ENCODE peak calls at places on chromosomes 13 and 19, in seven cellular contexts. One of them, this sample, is unnamed.

GRCh38 chr13:66323695-66324094 is 906.4 kb downstream of the PCDH9 start:
- DNase-seq in activated naive CD4-positive, alpha-beta T cell: no peak
- DNase-seq in uterus: no peak
- DNase-seq in HT1080: no peak
- DNase-seq in HFFc6: no peak
- DNase-seq in RWPE1: no peak
- DNase-seq in posterior cingulate gyrus: no peak
- DNase-seq in this sample: no peak

GRCh38 chr19:10604460-10604980 is 17.4 kb upstream of the AP1M2 start:
- DNase-seq in activated naive CD4-positive, alpha-beta T cell: no peak
- DNase-seq in uterus: no peak
- DNase-seq in HT1080: no peak
- DNase-seq in HFFc6: peak; percentile 10
- DNase-seq in RWPE1: no peak
- DNase-seq in posterior cingulate gyrus: no peak
- DNase-seq in this sample: no peak

GRCh38 chr13:73189365-73189764 is 130.6 kb downstream of the KLF5 start:
- DNase-seq in activated naive CD4-positive, alpha-beta T cell: no peak
- DNase-seq in uterus: no peak
- DNase-seq in HT1080: no peak
- DNase-seq in HFFc6: no peak
- DNase-seq in RWPE1: no peak
- DNase-seq in posterior cingulate gyrus: no peak
- DNase-seq in this sample: no peak

GRCh38 chr19:2041436-2041685 is 9.7 kb downstream of the MKNK2 start:
- DNase-seq in activated naive CD4-positive, alpha-beta T cell: no peak
- DNase-seq in uterus: no peak
- DNase-seq in HT1080: no peak
- DNase-seq in HFFc6: no peak
- DNase-seq in RWPE1: no peak
- DNase-seq in posterior cingulate gyrus: no peak
- DNase-seq in this sample: no peak

GRCh38 chr13:50693755-50694154 is 149.7 kb downstream of the DLEU7 start:
- DNase-seq in activated naive CD4-positive, alpha-beta T cell: no peak
- DNase-seq in uterus: no peak
- DNase-seq in HT1080: peak; percentile 38
- DNase-seq in HFFc6: no peak
- DNase-seq in RWPE1: no peak
- DNase-seq in posterior cingulate gyrus: no peak
- DNase-seq in this sample: no peak

GRCh38 chr19:3404324-3405260 is 38.2 kb downstream of the NFIC start:
- DNase-seq in activated naive CD4-positive, alpha-beta T cell: no peak
- DNase-seq in uterus: peak; percentile 91
- DNase-seq in HT1080: no peak
- DNase-seq in HFFc6: peak; percentile 88
- DNase-seq in RWPE1: no peak
- DNase-seq in posterior cingulate gyrus: peak; percentile 93
- DNase-seq in this sample: no peak

GRCh38 chr13:67515895-67516294 is 285.8 kb upstream of the PCDH9 start:
- DNase-seq in activated naive CD4-positive, alpha-beta T cell: no peak
- DNase-seq in uterus: no peak
- DNase-seq in HT1080: peak; percentile 58
- DNase-seq in HFFc6: no peak
- DNase-seq in RWPE1: peak; percentile 28
- DNase-seq in posterior cingulate gyrus: no peak
- DNase-seq in this sample: no peak

GRCh38 chr13:107233541-107233940 is 665.6 kb upstream of the ARGLU1 start:
- DNase-seq in activated naive CD4-positive, alpha-beta T cell: no peak
- DNase-seq in uterus: no peak
- DNase-seq in HT1080: no peak
- DNase-seq in HFFc6: no peak
- DNase-seq in RWPE1: no peak
- DNase-seq in posterior cingulate gyrus: no peak
- DNase-seq in this sample: no peak

GRCh38 chr19:37999309-38000213 is 92.6 kb downstream of the SIPA1L3 start:
- DNase-seq in activated naive CD4-positive, alpha-beta T cell: no peak
- DNase-seq in uterus: no peak
- DNase-seq in HT1080: peak; percentile 99
- DNase-seq in HFFc6: peak; percentile 98
- DNase-seq in RWPE1: peak; percentile 74
- DNase-seq in posterior cingulate gyrus: peak; percentile 50
- DNase-seq in this sample: no peak

GRCh38 chr13:48942131-48942530 is 33.6 kb upstream of the FNDC3A start:
- DNase-seq in activated naive CD4-positive, alpha-beta T cell: no peak
- DNase-seq in uterus: no peak
- DNase-seq in HT1080: peak; percentile 49
- DNase-seq in HFFc6: peak; percentile 48
- DNase-seq in RWPE1: peak; percentile 33
- DNase-seq in posterior cingulate gyrus: no peak
- DNase-seq in this sample: no peak

GRCh38 chr19:48741222-48741999 is 1.0 kb upstream of the RASIP1 start:
- DNase-seq in activated naive CD4-positive, alpha-beta T cell: no peak
- DNase-seq in uterus: no peak
- DNase-seq in HT1080: no peak
- DNase-seq in HFFc6: no peak
- DNase-seq in RWPE1: peak; percentile 84
- DNase-seq in posterior cingulate gyrus: no peak
- DNase-seq in this sample: no peak

GRCh38 chr13:51589793-51590192 is 5.5 kb downstream of the WDFY2 start:
- DNase-seq in activated naive CD4-positive, alpha-beta T cell: no peak
- DNase-seq in uterus: no peak
- DNase-seq in HT1080: no peak
- DNase-seq in HFFc6: no peak
- DNase-seq in RWPE1: no peak
- DNase-seq in posterior cingulate gyrus: no peak
- DNase-seq in this sample: no peak

GRCh38 chr19:10719466-10719961 is 1.6 kb downstream of the DNM2 start:
- DNase-seq in activated naive CD4-positive, alpha-beta T cell: no peak
- DNase-seq in uterus: no peak
- DNase-seq in HT1080: no peak
- DNase-seq in HFFc6: no peak
- DNase-seq in RWPE1: no peak
- DNase-seq in posterior cingulate gyrus: no peak
- DNase-seq in this sample: no peak

GRCh38 chr13:94462670-94463069 is 16.8 kb downstream of the DCT start:
- DNase-seq in activated naive CD4-positive, alpha-beta T cell: no peak
- DNase-seq in uterus: no peak
- DNase-seq in HT1080: no peak
- DNase-seq in HFFc6: no peak
- DNase-seq in RWPE1: no peak
- DNase-seq in posterior cingulate gyrus: no peak
- DNase-seq in this sample: no peak

GRCh38 chr13:113272791-113273190 is 24.2 kb upstream of the LAMP1 start:
- DNase-seq in activated naive CD4-positive, alpha-beta T cell: no peak
- DNase-seq in uterus: no peak
- DNase-seq in HT1080: no peak
- DNase-seq in HFFc6: no peak
- DNase-seq in RWPE1: no peak
- DNase-seq in posterior cingulate gyrus: no peak
- DNase-seq in this sample: no peak

GRCh38 chr13:50783066-50783465 is 60.4 kb downstream of the DLEU7 start:
- DNase-seq in activated naive CD4-positive, alpha-beta T cell: no peak
- DNase-seq in uterus: no peak
- DNase-seq in HT1080: no peak
- DNase-seq in HFFc6: no peak
- DNase-seq in RWPE1: no peak
- DNase-seq in posterior cingulate gyrus: no peak
- DNase-seq in this sample: no peak

GRCh38 chr13:95624020-95624419 is 20.5 kb downstream of the DZIP1 start:
- DNase-seq in activated naive CD4-positive, alpha-beta T cell: no peak
- DNase-seq in uterus: no peak
- DNase-seq in HT1080: peak; percentile 34
- DNase-seq in HFFc6: peak; percentile 40
- DNase-seq in RWPE1: peak; percentile 42
- DNase-seq in posterior cingulate gyrus: no peak
- DNase-seq in this sample: peak; percentile 20

GRCh38 chr19:35509018-35509652 is 4.3 kb downstream of the DMKN start:
- DNase-seq in activated naive CD4-positive, alpha-beta T cell: no peak
- DNase-seq in uterus: peak; percentile 29
- DNase-seq in HT1080: peak; percentile 36
- DNase-seq in HFFc6: no peak
- DNase-seq in RWPE1: peak; percentile 82
- DNase-seq in posterior cingulate gyrus: peak; percentile 85
- DNase-seq in this sample: peak; percentile 43

GRCh38 chr19:34096020-34096915 is 76.0 kb upstream of the LSM14A start:
- DNase-seq in activated naive CD4-positive, alpha-beta T cell: no peak
- DNase-seq in uterus: no peak
- DNase-seq in HT1080: peak; percentile 50
- DNase-seq in HFFc6: peak; percentile 43
- DNase-seq in RWPE1: peak; percentile 41
- DNase-seq in posterior cingulate gyrus: no peak
- DNase-seq in this sample: peak; percentile 37

GRCh38 chr19:47707135-47707925 is 5.9 kb upstream of the EHD2 start:
- DNase-seq in activated naive CD4-positive, alpha-beta T cell: peak; percentile 48
- DNase-seq in uterus: peak; percentile 73
- DNase-seq in HT1080: peak; percentile 71
- DNase-seq in HFFc6: peak; percentile 54
- DNase-seq in RWPE1: peak; percentile 60
- DNase-seq in posterior cingulate gyrus: peak; percentile 93
- DNase-seq in this sample: peak; percentile 62

GRCh38 chr13:26538363-26539317 is 18.8 kb upstream of the WASF3 start:
- DNase-seq in activated naive CD4-positive, alpha-beta T cell: no peak
- DNase-seq in uterus: no peak
- DNase-seq in HT1080: no peak
- DNase-seq in HFFc6: no peak
- DNase-seq in RWPE1: no peak
- DNase-seq in posterior cingulate gyrus: no peak
- DNase-seq in this sample: no peak

GRCh38 chr19:29289020-29289419 is 76.1 kb upstream of the UQCRFS1 start:
- DNase-seq in activated naive CD4-positive, alpha-beta T cell: no peak
- DNase-seq in uterus: no peak
- DNase-seq in HT1080: no peak
- DNase-seq in HFFc6: no peak
- DNase-seq in RWPE1: no peak
- DNase-seq in posterior cingulate gyrus: no peak
- DNase-seq in this sample: no peak

GRCh38 chr19:50720921-50721291 is 1.3 kb upstream of the SHANK1 start:
- DNase-seq in activated naive CD4-positive, alpha-beta T cell: no peak
- DNase-seq in uterus: no peak
- DNase-seq in HT1080: peak; percentile 66
- DNase-seq in HFFc6: peak; percentile 94
- DNase-seq in RWPE1: no peak
- DNase-seq in posterior cingulate gyrus: peak; percentile 86
- DNase-seq in this sample: no peak

GRCh38 chr19:39557791-39558622 is 18.0 kb upstream of the EID2 start:
- DNase-seq in activated naive CD4-positive, alpha-beta T cell: no peak
- DNase-seq in uterus: no peak
- DNase-seq in HT1080: peak; percentile 39
- DNase-seq in HFFc6: no peak
- DNase-seq in RWPE1: no peak
- DNase-seq in posterior cingulate gyrus: no peak
- DNase-seq in this sample: peak; percentile 66

GRCh38 chr13:40043759-40044158 is 388.3 kb downstream of the COG6 start:
- DNase-seq in activated naive CD4-positive, alpha-beta T cell: no peak
- DNase-seq in uterus: no peak
- DNase-seq in HT1080: no peak
- DNase-seq in HFFc6: no peak
- DNase-seq in RWPE1: no peak
- DNase-seq in posterior cingulate gyrus: no peak
- DNase-seq in this sample: no peak

GRCh38 chr13:38283346-38283745 is 66.3 kb upstream of the UFM1 start:
- DNase-seq in activated naive CD4-positive, alpha-beta T cell: no peak
- DNase-seq in uterus: no peak
- DNase-seq in HT1080: no peak
- DNase-seq in HFFc6: no peak
- DNase-seq in RWPE1: no peak
- DNase-seq in posterior cingulate gyrus: no peak
- DNase-seq in this sample: no peak

GRCh38 chr19:831407-832369 is 4.1 kb downstream of the AZU1 start:
- DNase-seq in activated naive CD4-positive, alpha-beta T cell: no peak
- DNase-seq in uterus: no peak
- DNase-seq in HT1080: no peak
- DNase-seq in HFFc6: no peak
- DNase-seq in RWPE1: no peak
- DNase-seq in posterior cingulate gyrus: no peak
- DNase-seq in this sample: no peak

GRCh38 chr13:90839061-90839460 is 508.4 kb upstream of the MIR17HG start:
- DNase-seq in activated naive CD4-positive, alpha-beta T cell: no peak
- DNase-seq in uterus: no peak
- DNase-seq in HT1080: no peak
- DNase-seq in HFFc6: no peak
- DNase-seq in RWPE1: peak; percentile 36
- DNase-seq in posterior cingulate gyrus: no peak
- DNase-seq in this sample: no peak

GRCh38 chr13:95452376-95452775 is 100.1 kb upstream of the CLDN10 start:
- DNase-seq in activated naive CD4-positive, alpha-beta T cell: no peak
- DNase-seq in uterus: no peak
- DNase-seq in HT1080: no peak
- DNase-seq in HFFc6: no peak
- DNase-seq in RWPE1: no peak
- DNase-seq in posterior cingulate gyrus: no peak
- DNase-seq in this sample: no peak

GRCh38 chr19:1066251-1066747 is 668 bp upstream of the ARHGAP45 start:
- DNase-seq in activated naive CD4-positive, alpha-beta T cell: no peak
- DNase-seq in uterus: no peak
- DNase-seq in HT1080: no peak
- DNase-seq in HFFc6: no peak
- DNase-seq in RWPE1: no peak
- DNase-seq in posterior cingulate gyrus: no peak
- DNase-seq in this sample: no peak

GRCh38 chr13:71867101-71867814 is at the start of gene DACH1:
- DNase-seq in activated naive CD4-positive, alpha-beta T cell: no peak
- DNase-seq in uterus: peak; percentile 62
- DNase-seq in HT1080: peak; percentile 90
- DNase-seq in HFFc6: peak; percentile 8
- DNase-seq in RWPE1: no peak
- DNase-seq in posterior cingulate gyrus: peak; percentile 61
- DNase-seq in this sample: no peak

GRCh38 chr13:44936246-44936645 is 53.0 kb downstream of the NUFIP1 start:
- DNase-seq in activated naive CD4-positive, alpha-beta T cell: no peak
- DNase-seq in uterus: no peak
- DNase-seq in HT1080: no peak
- DNase-seq in HFFc6: no peak
- DNase-seq in RWPE1: no peak
- DNase-seq in posterior cingulate gyrus: no peak
- DNase-seq in this sample: no peak

GRCh38 chr19:17035842-17036424 is 9.3 kb upstream of the CPAMD8 start:
- DNase-seq in activated naive CD4-positive, alpha-beta T cell: no peak
- DNase-seq in uterus: no peak
- DNase-seq in HT1080: peak; percentile 14
- DNase-seq in HFFc6: no peak
- DNase-seq in RWPE1: no peak
- DNase-seq in posterior cingulate gyrus: peak; percentile 64
- DNase-seq in this sample: no peak

GRCh38 chr13:111283991-111284390 is 36.5 kb upstream of the TEX29 start:
- DNase-seq in activated naive CD4-positive, alpha-beta T cell: no peak
- DNase-seq in uterus: no peak
- DNase-seq in HT1080: no peak
- DNase-seq in HFFc6: no peak
- DNase-seq in RWPE1: no peak
- DNase-seq in posterior cingulate gyrus: no peak
- DNase-seq in this sample: no peak

GRCh38 chr13:78589206-78589605 is 14.1 kb downstream of the POU4F1 start:
- DNase-seq in activated naive CD4-positive, alpha-beta T cell: no peak
- DNase-seq in uterus: no peak
- DNase-seq in HT1080: no peak
- DNase-seq in HFFc6: no peak
- DNase-seq in RWPE1: peak; percentile 34
- DNase-seq in posterior cingulate gyrus: no peak
- DNase-seq in this sample: no peak

GRCh38 chr13:83088858-83089257 is 793.4 kb downstream of the SLITRK1 start:
- DNase-seq in activated naive CD4-positive, alpha-beta T cell: no peak
- DNase-seq in uterus: no peak
- DNase-seq in HT1080: no peak
- DNase-seq in HFFc6: no peak
- DNase-seq in RWPE1: no peak
- DNase-seq in posterior cingulate gyrus: no peak
- DNase-seq in this sample: no peak

GRCh38 chr19:56162258-56162657 is 13.6 kb upstream of the GALP start:
- DNase-seq in activated naive CD4-positive, alpha-beta T cell: no peak
- DNase-seq in uterus: no peak
- DNase-seq in HT1080: peak; percentile 81
- DNase-seq in HFFc6: no peak
- DNase-seq in RWPE1: no peak
- DNase-seq in posterior cingulate gyrus: no peak
- DNase-seq in this sample: no peak

GRCh38 chr13:113881614-113882265 is 17.9 kb upstream of the GAS6 start:
- DNase-seq in activated naive CD4-positive, alpha-beta T cell: no peak
- DNase-seq in uterus: no peak
- DNase-seq in HT1080: no peak
- DNase-seq in HFFc6: no peak
- DNase-seq in RWPE1: no peak
- DNase-seq in posterior cingulate gyrus: no peak
- DNase-seq in this sample: no peak

This sample was measured in CD4-positive, alpha-beta memory T cell.